ENCODE peak calls at places on chromosomes 2 and 18, in nine cellular contexts. L is psoas muscle, K is tibial artery, T is RWPE1, E is astrocyte, F is H9, I is transverse colon, O is mammary epithelial cell, V is right lobe of liver. Q is an unnamed sample.

GRCh38 chr18:10377956-10378355 is 76.5 kb upstream of the APCDD1 start:
- DNase-seq in L (no peak), K (no peak), T (no peak), E (peak; percentile 81), F (no peak), I (no peak), O (no peak), V (no peak), Q (no peak)

GRCh38 chr2:79782540-79782939 is 269.7 kb downstream of the CTNNA2 start:
- DNase-seq in L (no peak), K (no peak), T (no peak), E (no peak), F (peak; percentile 82), I (no peak), O (no peak), V (no peak), Q (no peak)

GRCh38 chr18:74251297-74252031 is 40.3 kb downstream of the CYB5A start:
- DNase-seq in L (no peak), K (no peak), T (peak; percentile 9), E (peak; percentile 37), F (no peak), I (no peak), O (no peak), V (no peak), Q (no peak)

GRCh38 chr2:69644506-69644979 is 1.0 kb upstream of the AAK1 start:
- DNase-seq in L (no peak), K (no peak), T (no peak), E (no peak), F (no peak), I (no peak), O (peak; percentile 14), V (no peak), Q (no peak)

GRCh38 chr2:158998486-158999248 is 30.2 kb downstream of the TANC1 start:
- DNase-seq in L (no peak), K (no peak), T (no peak), E (peak; percentile 88), F (no peak), I (no peak), O (peak; percentile 34), V (no peak), Q (no peak)

GRCh38 chr2:95274291-95275150 is at the start of gene PROM2:
- DNase-seq in L (no peak), K (peak; percentile 62), T (peak; percentile 71), E (no peak), F (peak; percentile 91), I (peak; percentile 88), O (peak; percentile 84), V (peak; percentile 10), Q (peak; percentile 71)

GRCh38 chr18:63452273-63452672 is 24.5 kb upstream of the SERPINB5 start:
- DNase-seq in L (no peak), K (no peak), T (no peak), E (no peak), F (no peak), I (peak; percentile 66), O (no peak), V (no peak), Q (no peak)

GRCh38 chr2:78546843-78547242 is 478.7 kb upstream of the REG3G start:
- DNase-seq in L (no peak), K (no peak), T (no peak), E (no peak), F (no peak), I (no peak), O (no peak), V (no peak), Q (no peak)

GRCh38 chr2:75559633-75560021 is 1.1 kb downstream of the EVA1A start:
- DNase-seq in L (no peak), K (no peak), T (no peak), E (peak; percentile 24), F (no peak), I (no peak), O (no peak), V (no peak), Q (no peak)

GRCh38 chr2:237978058-237978712 is 11.4 kb downstream of the UBE2F start:
- DNase-seq in L (no peak), K (no peak), T (no peak), E (no peak), F (no peak), I (no peak), O (no peak), V (no peak), Q (peak; percentile 14)

GRCh38 chr2:162607915-162608314 is 230.7 kb downstream of the KCNH7 start:
- DNase-seq in L (no peak), K (no peak), T (no peak), E (no peak), F (no peak), I (no peak), O (no peak), V (no peak), Q (no peak)

GRCh38 chr2:20422679-20423271 is 24.1 kb upstream of the RHOB start:
- DNase-seq in L (no peak), K (peak; percentile 65), T (no peak), E (no peak), F (peak; percentile 68), I (peak; percentile 25), O (peak; percentile 39), V (no peak), Q (no peak)

GRCh38 chr18:12657849-12658829 is at the start of gene SPIRE1:
- DNase-seq in L (peak; percentile 76), K (peak; percentile 90), T (peak; percentile 64), E (peak; percentile 33), F (peak; percentile 71), I (peak; percentile 70), O (peak; percentile 64), V (peak; percentile 85), Q (peak; percentile 75)

GRCh38 chr2:152884088-152884487 is 165.7 kb downstream of the ARL6IP6 start:
- DNase-seq in L (no peak), K (no peak), T (no peak), E (no peak), F (no peak), I (no peak), O (no peak), V (no peak), Q (no peak)

GRCh38 chr18:44812426-44812825 is 131.7 kb downstream of the SETBP1 start:
- DNase-seq in L (no peak), K (no peak), T (no peak), E (no peak), F (no peak), I (no peak), O (no peak), V (no peak), Q (no peak)

GRCh38 chr2:172340394-172340793 is 87.0 kb upstream of the ITGA6 start:
- DNase-seq in L (no peak), K (no peak), T (no peak), E (no peak), F (no peak), I (no peak), O (no peak), V (no peak), Q (no peak)

GRCh38 chr2:111918383-111918806 is 20.0 kb downstream of the MERTK start:
- DNase-seq in L (no peak), K (no peak), T (no peak), E (peak; percentile 80), F (no peak), I (no peak), O (no peak), V (no peak), Q (no peak)

GRCh38 chr2:197013098-197013497 is 86.6 kb upstream of the PGAP1 start:
- DNase-seq in L (no peak), K (no peak), T (no peak), E (no peak), F (no peak), I (no peak), O (no peak), V (no peak), Q (no peak)

GRCh38 chr2:197011777-197012641 is 85.5 kb upstream of the PGAP1 start:
- DNase-seq in L (no peak), K (no peak), T (peak; percentile 38), E (peak; percentile 36), F (no peak), I (no peak), O (peak; percentile 32), V (no peak), Q (no peak)

GRCh38 chr2:197011033-197011432 is 84.5 kb upstream of the PGAP1 start:
- DNase-seq in L (no peak), K (no peak), T (no peak), E (no peak), F (no peak), I (no peak), O (no peak), V (no peak), Q (no peak)

GRCh38 chr2:197010200-197011020 is 83.9 kb upstream of the PGAP1 start:
- DNase-seq in L (no peak), K (no peak), T (no peak), E (peak; percentile 42), F (no peak), I (no peak), O (no peak), V (no peak), Q (no peak)

GRCh38 chr2:197008229-197008628 is 81.7 kb upstream of the PGAP1 start:
- DNase-seq in L (no peak), K (no peak), T (peak; percentile 66), E (peak; percentile 13), F (no peak), I (no peak), O (peak; percentile 79), V (no peak), Q (no peak)
- H3K27ac ChIP-seq in L (no peak overlapping the region), K (no peak overlapping the region), T (no peak overlapping the region), E (no peak overlapping the region), F (no peak overlapping the region), I (no peak overlapping the region), O (peak overlapping the region; percentile 8), V (no peak overlapping the region), Q (no peak overlapping the region)

GRCh38 chr18:666177-666576 is 8.7 kb downstream of the TYMS start:
- DNase-seq in L (no peak), K (no peak), T (no peak), E (no peak), F (peak; percentile 56), I (no peak), O (no peak), V (no peak), Q (no peak)
- TF ChIP-seq CTCF in L (no peak), K (no peak), T (no peak), E (no peak), F (peak; percentile 68), I (no peak), O (peak; percentile 13), V (peak; percentile 15), Q (peak; percentile 4)

GRCh38 chr2:135948642-135949355 is 36.6 kb downstream of the DARS1 start:
- DNase-seq in L (no peak), K (no peak), T (peak; percentile 75), E (peak; percentile 82), F (no peak), I (no peak), O (peak; percentile 90), V (no peak), Q (no peak)
- H3K27ac ChIP-seq in L (no peak overlapping the region), K (no peak overlapping the region), T (peak overlapping the region; percentile 92), E (peak overlapping the region; percentile 64), F (no peak overlapping the region), I (no peak overlapping the region), O (peak overlapping the region; percentile 99), V (peak overlapping the region; percentile 48), Q (no peak overlapping the region)

GRCh38 chr18:54020346-54020745 is 204.1 kb downstream of the MBD2 start:
- DNase-seq in L (no peak), K (no peak), T (no peak), E (peak; percentile 16), F (no peak), I (no peak), O (no peak), V (no peak), Q (no peak)
- TF ChIP-seq CTCF in L (no peak), K (no peak), T (no peak), E (no peak), F (no peak), I (no peak), O (no peak), V (no peak), Q (no peak)